ENCODE peak calls at places on chromosomes 1 and 21, in seven cellular contexts. Z is aorta; Y is CD8-positive, alpha-beta memory T cell; K is OCI-LY7; V is adrenal gland; U is kidney; J is colonic mucosa. T is an unnamed sample. For H3K4me1, the result is how much of the 10 kb centered on the place peaks cover.

GRCh38 chr1:240792915-240793525 is 181.1 kb upstream of the GREM2 start:
- DNase-seq in Y (no peak), U (no peak), Z (no peak), J (no peak), V (no peak), K (no peak), T (no peak)

GRCh38 chr1:41435570-41436178 is 48.8 kb downstream of the EDN2 start:
- DNase-seq in K (no peak), Z (peak), V (no peak), J (no peak), U (no peak), Y (no peak), T (peak)

GRCh38 chr1:10075732-10076131 is 43.0 kb downstream of the UBE4B start:
- DNase-seq in U (no peak), Y (no peak), J (no peak), Z (no peak), V (no peak), K (no peak), T (no peak)

GRCh38 chr1:61192666-61193325 is 110.4 kb downstream of the NFIA start:
- DNase-seq in K (no peak), J (no peak), Y (no peak), Z (no peak), U (no peak), V (no peak), T (no peak)

GRCh38 chr21:28601708-28602107 is 391.0 kb downstream of the LTN1 start:
- DNase-seq in Y (no peak), V (no peak), U (no peak), Z (no peak), J (no peak), K (no peak), T (no peak)

GRCh38 chr1:221576268-221576667 is 165.6 kb downstream of the DUSP10 start:
- DNase-seq in J (no peak), U (no peak), Z (no peak), V (no peak), Y (no peak), K (peak), T (no peak)

GRCh38 chr1:246497331-246497915 is 9.7 kb downstream of the SMYD3 start:
- DNase-seq in V (no peak), J (no peak), K (peak), U (no peak), Z (no peak), Y (peak), T (no peak)

GRCh38 chr1:153659175-153659534 is 652 bp downstream of the SNAPIN start:
- DNase-seq in Y (no peak), Z (no peak), V (no peak), K (no peak), J (no peak), U (no peak), T (no peak)

GRCh38 chr1:32915766-32916455 is 14.7 kb upstream of the TMEM54 start:
- DNase-seq in Y (no peak), V (no peak), Z (no peak), K (no peak), U (no peak), J (no peak), T (no peak)

GRCh38 chr1:42484382-42484781 is 21.3 kb downstream of the CCDC30 start:
- DNase-seq in U (no peak), Y (no peak), V (no peak), Z (no peak), J (no peak), K (no peak), T (no peak)

GRCh38 chr1:100455478-100456072 is 82.4 kb upstream of the GPR88 start:
- DNase-seq in K (peak), J (no peak), V (no peak), Z (no peak), Y (no peak), U (no peak), T (no peak)

GRCh38 chr1:197327776-197328364 is 59.8 kb downstream of the CRB1 start:
- DNase-seq in K (peak), Z (no peak), Y (no peak), V (no peak), J (no peak), U (no peak), T (no peak)

GRCh38 chr1:89998306-89998705 is 3.4 kb downstream of the ZNF326 start:
- DNase-seq in Y (no peak), Z (no peak), V (no peak), J (no peak), K (no peak), U (no peak), T (no peak)

GRCh38 chr1:38094711-38095336 is 48.2 kb upstream of the POU3F1 start:
- DNase-seq in J (no peak), Y (no peak), K (no peak), V (no peak), U (no peak), Z (no peak), T (no peak)

GRCh38 chr1:193543259-193543658 is 356.8 kb upstream of the B3GALT2 start:
- DNase-seq in V (peak), Z (no peak), J (no peak), U (no peak), K (no peak), Y (no peak), T (no peak)

GRCh38 chr1:26530898-26531598 is 1.5 kb downstream of the RPS6KA1 start:
- DNase-seq in U (peak), Z (no peak), V (peak), K (peak), J (peak), Y (no peak), T (no peak)

GRCh38 chr1:187477103-187477502 is 648.4 kb downstream of the PLA2G4A start:
- DNase-seq in J (no peak), V (no peak), U (no peak), Z (no peak), Y (no peak), K (no peak), T (no peak)

GRCh38 chr1:203274603-203275381 is 30.5 kb upstream of the BTG2 start:
- DNase-seq in K (peak), Y (no peak), U (no peak), J (peak), Z (peak), V (peak), T (peak)

GRCh38 chr1:51252366-51252765 is 16.3 kb downstream of the RNF11 start:
- DNase-seq in V (no peak), K (no peak), Y (no peak), Z (no peak), U (no peak), J (no peak), T (no peak)
- H3K4me1 ChIP-seq in V (under half), K (under half), Y (under half), Z (under half), U (under half), J (under half), T (under half)

GRCh38 chr1:163186910-163187309 is 15.8 kb downstream of the RGS5 start:
- DNase-seq in V (no peak), Z (no peak), K (no peak), J (no peak), U (no peak), Y (no peak), T (no peak)

GRCh38 chr1:163182330-163182949 is 20.3 kb downstream of the RGS5 start:
- DNase-seq in Z (no peak), U (no peak), Y (no peak), J (no peak), V (no peak), K (no peak), T (no peak)

GRCh38 chr1:163188947-163189346 is 13.8 kb downstream of the RGS5 start:
- DNase-seq in V (no peak), K (no peak), Z (no peak), J (no peak), Y (no peak), U (no peak), T (no peak)

GRCh38 chr1:163191301-163191700 is 11.4 kb downstream of the RGS5 start:
- DNase-seq in Y (no peak), J (no peak), K (peak), U (no peak), V (no peak), Z (no peak), T (no peak)

GRCh38 chr1:163187849-163188248 is 14.9 kb downstream of the RGS5 start:
- DNase-seq in U (no peak), V (no peak), J (no peak), K (no peak), Y (no peak), Z (no peak), T (no peak)
- H3K4me3 ChIP-seq in U (no peak), V (no peak), J (no peak), K (no peak), Y (no peak), Z (no peak), T (no peak)

DNA sequence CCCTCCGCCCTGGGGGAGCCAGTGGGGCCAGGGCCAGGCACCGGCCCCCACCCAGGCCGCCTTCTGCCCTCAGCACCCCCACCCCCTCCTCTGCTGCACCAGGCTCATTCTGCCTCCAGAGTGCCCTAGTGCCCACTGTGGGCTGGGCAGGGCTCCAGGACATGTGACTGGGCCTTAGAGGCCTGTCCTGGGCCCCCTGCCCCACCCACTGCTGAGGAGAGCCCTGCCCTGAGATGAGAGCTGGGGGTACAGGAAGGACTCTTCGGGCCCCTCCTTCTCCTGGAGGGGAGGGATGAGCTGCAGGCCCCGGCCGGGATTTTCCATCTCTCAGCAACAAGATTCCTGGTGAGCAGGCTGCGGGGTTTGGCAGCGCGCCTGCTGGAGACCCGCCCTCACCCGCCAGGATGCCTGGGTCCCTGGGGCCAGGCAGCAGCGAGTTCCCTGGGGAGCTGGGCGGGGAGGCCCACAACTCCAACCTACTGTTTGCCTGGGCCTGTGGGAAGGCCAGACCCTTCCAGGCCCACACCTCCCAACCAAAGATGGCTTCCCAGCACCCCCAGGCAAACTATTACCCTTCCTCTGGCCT is 14.0 kb downstream of the AHDC1 start:
- DNase-seq in V (peak), K (no peak), Z (peak), J (no peak), U (peak), Y (no peak), T (peak)
- H3K27ac ChIP-seq in V (peak), K (no peak), Z (peak), J (no peak), U (peak), Y (no peak), T (no peak)

DNA sequence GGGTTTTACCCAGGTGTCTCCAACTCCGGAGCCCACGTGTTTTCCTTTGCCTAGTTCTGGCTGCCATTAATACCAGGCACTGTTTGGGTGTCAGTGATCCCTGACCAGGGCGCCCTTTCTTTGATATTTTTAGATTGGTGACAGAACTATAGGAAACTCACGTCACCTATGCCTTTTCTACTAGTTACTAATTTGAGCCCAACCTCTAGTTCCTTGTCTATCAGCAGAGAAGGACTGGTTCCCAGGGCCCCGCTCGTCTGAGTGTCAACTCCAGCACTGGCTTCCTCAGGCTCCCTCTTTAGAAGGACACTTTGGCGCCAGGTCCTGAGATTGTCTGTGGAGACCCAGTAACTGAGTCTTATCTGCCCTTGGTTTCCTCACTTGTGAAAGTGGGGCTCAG is 9.4 kb downstream of the MFN2 start:
- DNase-seq in Z (no peak), V (no peak), K (no peak), Y (no peak), U (no peak), J (no peak), T (no peak)
- H3K4me1 ChIP-seq in Z (under half), V (under half), K (under half), Y (under half), U (under half), J (under half), T (under half)

DNA sequence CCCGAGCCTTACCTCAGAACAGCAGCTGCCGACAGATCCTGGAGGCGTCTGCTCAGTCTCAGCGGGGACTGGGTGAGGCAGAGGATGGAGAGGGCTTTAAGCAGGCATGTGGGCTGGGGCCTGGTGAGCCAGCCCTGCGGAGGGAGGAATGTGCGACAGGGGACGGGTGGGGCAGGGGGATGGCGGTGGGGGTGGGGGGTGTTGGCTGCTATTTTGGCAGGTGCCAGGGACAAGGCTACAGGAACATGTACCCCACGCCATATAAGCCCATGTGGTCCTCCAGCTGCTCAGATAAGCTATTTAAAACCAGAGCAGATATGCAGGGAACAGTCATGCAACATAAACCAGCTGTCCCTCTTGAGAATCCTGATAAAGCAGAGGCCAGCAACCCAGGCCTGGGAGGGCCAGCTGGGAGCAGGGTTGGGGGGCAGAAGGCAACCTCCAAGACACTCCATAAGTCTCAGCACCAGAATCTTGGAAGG is at the start of gene TNNT2:
- DNase-seq in U (no peak), Y (no peak), Z (no peak), K (no peak), V (no peak), J (no peak), T (peak)
- H3K4me3 ChIP-seq in U (no peak), Y (no peak), Z (no peak), K (no peak), V (no peak), J (no peak), T (peak)